ENCODE peak calls at places on chromosomes 13 and 19, in six cellular contexts. K is type B pancreatic cell, R is astrocyte of the spinal cord, S is fibroblast of lung, X is uterus, N is activated B cell treated with CpG ODN at 0.5 μM for 24 hours. O is an unnamed sample.

GRCh38 chr13:93927431-93927830 is 552.1 kb downstream of the DCT start:
- DNase-seq in K (no peak), S (peak), X (no peak), R (no peak), N (no peak), O (no peak)

GRCh38 chr13:106599875-106600797 is 32.2 kb upstream of the ARGLU1 start:
- DNase-seq in N (no peak), R (peak), S (peak), K (no peak), X (no peak), O (no peak)

GRCh38 chr13:60397693-60398437 is 845 bp downstream of the TDRD3 start:
- DNase-seq in S (peak), R (peak), N (no peak), X (peak), K (peak), O (no peak)

GRCh38 chr13:44322928-44323327 is 50.7 kb upstream of the SERP2 start:
- DNase-seq in N (no peak), S (no peak), R (no peak), K (no peak), X (no peak), O (no peak)

GRCh38 chr13:27792393-27793218 is at the start of gene GSX1:
- DNase-seq in S (peak), N (peak), R (peak), K (peak), X (no peak), O (peak)

GRCh38 chr19:38277969-38278680 is 13.8 kb downstream of the SPINT2 start:
- DNase-seq in S (peak), R (no peak), K (no peak), X (peak), N (no peak), O (no peak)

GRCh38 chr13:35927554-35927953 is 203.6 kb downstream of the DCLK1 start:
- DNase-seq in K (no peak), X (peak), N (no peak), S (peak), R (peak), O (no peak)

GRCh38 chr13:84902243-84902642 is 897.0 kb downstream of the SLITRK6 start:
- DNase-seq in R (no peak), N (no peak), K (no peak), X (no peak), S (no peak), O (no peak)

GRCh38 chr19:55699221-55699620 is 24.2 kb downstream of the EPN1 start:
- DNase-seq in R (no peak), N (no peak), S (no peak), X (no peak), K (no peak), O (no peak)

GRCh38 chr13:85366759-85367417 is 432.3 kb downstream of the SLITRK6 start:
- DNase-seq in S (peak), K (no peak), N (no peak), X (no peak), R (peak), O (no peak)

GRCh38 chr19:41933693-41934426 is 5.6 kb upstream of the ERFL start:
- DNase-seq in X (no peak), K (no peak), S (no peak), N (no peak), R (no peak), O (no peak)

GRCh38 chr13:78609464-78610205 is 6.3 kb upstream of the POU4F1 start:
- DNase-seq in R (no peak), N (no peak), X (no peak), S (no peak), K (no peak), O (no peak)

GRCh38 chr19:33430674-33431277 is 57.3 kb downstream of the CEBPG start:
- DNase-seq in K (no peak), S (peak), R (peak), X (no peak), N (peak), O (peak)

GRCh38 chr19:49216076-49216475 is 58.5 kb downstream of the TRPM4 start:
- DNase-seq in X (no peak), N (no peak), R (no peak), S (peak), K (no peak), O (no peak)

GRCh38 chr13:31764556-31764955 is 25.2 kb downstream of the RXFP2 start:
- DNase-seq in S (peak), N (no peak), X (no peak), K (no peak), R (no peak), O (no peak)

GRCh38 chr13:86757236-86757978 is 913.8 kb upstream of the SLITRK5 start:
- DNase-seq in R (peak), K (no peak), N (no peak), X (no peak), S (peak), O (no peak)

GRCh38 chr13:57634829-57635165 is 3.3 kb downstream of the PCDH17 start:
- DNase-seq in X (peak), K (no peak), S (no peak), N (no peak), R (no peak), O (no peak)

GRCh38 chr13:36369268-36370107 is 23.3 kb upstream of the SPART start:
- DNase-seq in X (no peak), R (peak), K (no peak), N (no peak), S (peak), O (no peak)

GRCh38 chr19:27676877-27677276 is 1536.1 kb downstream of the UQCRFS1 start:
- DNase-seq in S (no peak), N (no peak), R (no peak), X (no peak), K (peak), O (no peak)

GRCh38 chr19:13169769-13170168 is 19.6 kb downstream of the IER2 start:
- DNase-seq in K (no peak), N (no peak), X (no peak), S (peak), R (peak), O (no peak)

GRCh38 chr19:42601811-42602443 is 7.2 kb upstream of the CEACAM8 start:
- DNase-seq in X (no peak), R (no peak), K (no peak), N (no peak), S (peak), O (peak)

GRCh38 chr19:12272386-12272785 is 22.3 kb downstream of the ZNF44 start:
- DNase-seq in N (no peak), K (no peak), S (no peak), X (no peak), R (no peak), O (no peak)

GRCh38 chr13:109368230-109368629 is 418.2 kb downstream of the IRS2 start:
- DNase-seq in R (no peak), S (no peak), N (no peak), K (no peak), X (no peak), O (no peak)

GRCh38 chr19:13057744-13058143 is 44.9 kb downstream of the LYL1 start:
- DNase-seq in R (no peak), S (no peak), X (no peak), K (no peak), N (no peak), O (no peak)

GRCh38 chr13:91946498-91947070 is 548.2 kb downstream of the GPC5 start:
- DNase-seq in S (peak), K (no peak), N (no peak), R (peak), X (no peak), O (no peak)
- TF ChIP-seq CTCF in S (no peak), K (peak), N (no peak), R (peak), X (no peak), O (peak)

DNA sequence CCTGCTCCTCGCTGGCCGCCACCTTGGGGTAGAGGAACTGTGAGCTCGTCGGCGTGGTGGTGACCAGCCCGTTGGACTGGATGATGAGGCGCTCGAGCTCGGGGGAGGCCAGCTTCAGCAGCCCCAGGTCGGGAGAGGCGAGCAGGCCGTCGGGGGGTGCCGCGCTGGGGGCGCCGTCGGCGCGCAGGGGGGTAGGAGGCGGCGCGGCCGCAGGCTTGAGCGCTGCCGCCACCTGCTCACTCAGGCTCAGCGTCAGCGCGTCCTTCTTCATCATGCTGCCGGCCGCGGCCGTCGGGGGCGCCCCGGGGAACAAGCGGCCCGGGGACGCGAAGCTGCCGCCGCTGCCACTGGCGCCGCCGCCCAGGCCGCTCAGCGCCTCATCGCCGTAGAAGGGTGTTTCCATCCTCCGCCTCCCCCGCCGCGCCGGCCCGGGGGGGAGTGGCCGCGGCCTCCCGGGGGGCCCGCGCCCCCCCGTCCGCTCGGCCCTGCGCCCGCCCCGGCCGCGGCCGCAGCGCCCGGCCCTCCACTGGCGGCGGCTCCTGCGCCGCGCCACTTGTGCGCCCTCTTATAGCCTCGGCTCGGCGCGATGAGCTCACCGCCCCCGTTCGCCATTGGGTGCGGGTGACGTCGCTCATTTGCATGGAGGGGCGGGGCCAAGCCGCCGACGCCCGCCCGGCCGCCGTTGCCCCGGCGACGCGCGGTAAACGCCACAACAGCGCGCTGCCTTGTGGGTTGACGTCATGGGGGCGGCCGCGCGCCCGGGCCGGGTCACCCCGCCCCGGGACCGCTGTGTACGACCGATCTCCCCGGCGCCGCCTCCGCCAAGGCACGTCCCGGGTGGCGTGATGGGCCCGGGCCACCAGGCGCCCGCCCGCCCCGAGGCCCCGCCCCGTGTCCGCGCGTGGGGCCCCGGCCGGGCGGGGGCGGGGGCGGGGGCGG is at the start of gene JUND:
- DNase-seq in S (peak), R (peak), X (peak), N (peak), K (peak), O (peak)
- TF ChIP-seq CTCF in S (no peak), R (no peak), X (peak), N (no peak), K (peak), O (peak)

GRCh38 chr19:14814982-14815381 is 20.0 kb downstream of the OR7A5 start:
- DNase-seq in N (no peak), X (no peak), K (no peak), R (no peak), S (no peak), O (no peak)

GRCh38 chr19:14804755-14805154 is 26.4 kb upstream of the ADGRE2 start:
- DNase-seq in R (no peak), N (no peak), K (no peak), X (no peak), S (no peak), O (no peak)

GRCh38 chr19:14809272-14810057 is 25.5 kb downstream of the OR7A5 start:
- DNase-seq in R (no peak), N (no peak), K (no peak), S (no peak), X (no peak), O (no peak)
- TF ChIP-seq CTCF in R (no peak), N (no peak), K (no peak), S (no peak), X (no peak), O (no peak)

GRCh38 chr13:41611385-41611784 is 154.0 kb downstream of the RGCC start:
- DNase-seq in N (no peak), X (no peak), K (no peak), R (no peak), S (no peak), O (no peak)
- TF ChIP-seq CTCF in N (no peak), X (no peak), K (no peak), R (no peak), S (no peak), O (no peak)

GRCh38 chr13:41939403-41939802 is 21.5 kb downstream of the VWA8 start:
- DNase-seq in S (no peak), N (no peak), K (no peak), R (no peak), X (no peak), O (no peak)

GRCh38 chr13:41944229-41944628 is 16.7 kb downstream of the VWA8 start:
- DNase-seq in K (no peak), S (no peak), X (no peak), N (no peak), R (no peak), O (no peak)

GRCh38 chr13:41944635-41945401 is 16.1 kb downstream of the VWA8 start:
- DNase-seq in N (no peak), R (peak), K (no peak), X (no peak), S (no peak), O (no peak)

GRCh38 chr13:41941174-41941573 is 19.7 kb downstream of the VWA8 start:
- DNase-seq in S (peak), N (no peak), X (no peak), R (no peak), K (no peak), O (no peak)

DNA sequence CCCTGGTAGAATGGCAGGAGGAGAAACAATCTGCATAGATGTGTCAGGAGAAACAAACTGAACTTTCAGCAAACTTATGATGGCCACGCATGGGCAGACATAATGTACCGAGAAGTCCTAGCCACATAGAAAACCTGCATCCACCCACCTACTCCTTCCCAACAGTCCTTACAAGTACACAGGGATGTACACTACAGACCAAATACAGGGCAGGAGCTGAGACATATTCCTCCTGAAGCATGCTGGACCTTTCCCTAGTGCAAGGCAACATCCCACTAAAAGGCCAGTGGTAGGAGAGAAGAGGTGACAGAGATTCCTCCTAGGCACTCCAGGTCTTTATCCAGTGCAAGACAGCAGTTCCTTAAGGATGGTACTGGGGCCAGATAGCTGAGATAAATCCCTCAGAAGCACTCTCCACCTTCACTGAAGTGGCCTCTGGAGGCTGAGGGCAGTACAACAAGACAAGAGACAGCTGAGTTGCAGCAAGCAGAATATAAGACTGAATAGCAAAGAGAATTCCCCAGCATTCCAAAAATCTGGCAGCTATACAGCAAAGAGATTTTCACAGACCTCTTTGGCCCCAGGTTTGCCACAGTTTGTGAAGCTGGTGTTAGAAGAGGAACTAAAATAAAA is 18.3 kb downstream of the VWA8 start:
- DNase-seq in K (no peak), N (no peak), R (peak), X (no peak), S (peak), O (no peak)
- TF ChIP-seq CTCF in K (peak), N (no peak), R (peak), X (no peak), S (peak), O (peak)

GRCh38 chr13:46992383-46992952 is 95.6 kb upstream of the HTR2A start:
- DNase-seq in N (no peak), S (peak), X (no peak), R (no peak), K (no peak), O (no peak)
- TF ChIP-seq CTCF in N (no peak), S (peak), X (no peak), R (peak), K (peak), O (peak)